ENCODE peak calls at places on chromosomes 3 and 15, in eight cellular contexts. One of them, this sample, is unnamed.

GRCh38 chr3:64916937-64917336 is 229.1 kb upstream of the ADAMTS9 start:
- DNase-seq in H9: peak
- DNase-seq in uterus: no peak
- DNase-seq in psoas muscle: no peak
- DNase-seq in epithelial cell of esophagus: no peak
- DNase-seq in GM12864: no peak
- DNase-seq in activated B cell treated with CpG ODN at 0.5 μM for 24 hours: no peak
- DNase-seq in right lobe of liver: no peak
- DNase-seq in this sample: no peak

GRCh38 chr3:140636452-140637138 is 41.3 kb upstream of the TRIM42 start:
- DNase-seq in psoas muscle: no peak
- DNase-seq in epithelial cell of esophagus: peak
- DNase-seq in activated B cell treated with CpG ODN at 0.5 μM for 24 hours: no peak
- DNase-seq in GM12864: no peak
- DNase-seq in H9: no peak
- DNase-seq in right lobe of liver: no peak
- DNase-seq in uterus: no peak
- DNase-seq in this sample: no peak

GRCh38 chr3:40899286-40899712 is 300.0 kb upstream of the CTNNB1 start:
- DNase-seq in activated B cell treated with CpG ODN at 0.5 μM for 24 hours: no peak
- DNase-seq in uterus: no peak
- DNase-seq in GM12864: no peak
- DNase-seq in epithelial cell of esophagus: peak
- DNase-seq in H9: no peak
- DNase-seq in right lobe of liver: no peak
- DNase-seq in psoas muscle: no peak
- DNase-seq in this sample: no peak

GRCh38 chr3:10292505-10293419 is at the start of gene GHRL:
- DNase-seq in psoas muscle: no peak
- DNase-seq in epithelial cell of esophagus: no peak
- DNase-seq in activated B cell treated with CpG ODN at 0.5 μM for 24 hours: peak
- DNase-seq in uterus: no peak
- DNase-seq in H9: no peak
- DNase-seq in GM12864: no peak
- DNase-seq in right lobe of liver: no peak
- DNase-seq in this sample: peak

GRCh38 chr15:92328207-92328606 is 65.5 kb upstream of the ST8SIA2 start:
- DNase-seq in H9: no peak
- DNase-seq in epithelial cell of esophagus: no peak
- DNase-seq in GM12864: no peak
- DNase-seq in psoas muscle: no peak
- DNase-seq in activated B cell treated with CpG ODN at 0.5 μM for 24 hours: no peak
- DNase-seq in uterus: no peak
- DNase-seq in right lobe of liver: no peak
- DNase-seq in this sample: no peak

GRCh38 chr3:186772886-186773417 is 10.4 kb upstream of the EIF4A2 start:
- DNase-seq in GM12864: peak
- DNase-seq in activated B cell treated with CpG ODN at 0.5 μM for 24 hours: peak
- DNase-seq in psoas muscle: peak
- DNase-seq in H9: peak
- DNase-seq in epithelial cell of esophagus: peak
- DNase-seq in uterus: peak
- DNase-seq in right lobe of liver: peak
- DNase-seq in this sample: peak

GRCh38 chr3:197363553-197364409 is 65.4 kb upstream of the DLG1 start:
- DNase-seq in right lobe of liver: no peak
- DNase-seq in H9: no peak
- DNase-seq in activated B cell treated with CpG ODN at 0.5 μM for 24 hours: no peak
- DNase-seq in psoas muscle: no peak
- DNase-seq in epithelial cell of esophagus: no peak
- DNase-seq in GM12864: no peak
- DNase-seq in uterus: no peak
- DNase-seq in this sample: no peak

GRCh38 chr3:30292192-30292893 is 314.1 kb upstream of the TGFBR2 start:
- DNase-seq in psoas muscle: no peak
- DNase-seq in uterus: no peak
- DNase-seq in GM12864: no peak
- DNase-seq in epithelial cell of esophagus: peak
- DNase-seq in activated B cell treated with CpG ODN at 0.5 μM for 24 hours: no peak
- DNase-seq in right lobe of liver: no peak
- DNase-seq in H9: no peak
- DNase-seq in this sample: no peak

GRCh38 chr3:108518895-108519294 is 8.5 kb upstream of the MYH15 start:
- DNase-seq in psoas muscle: no peak
- DNase-seq in H9: no peak
- DNase-seq in epithelial cell of esophagus: peak
- DNase-seq in GM12864: no peak
- DNase-seq in activated B cell treated with CpG ODN at 0.5 μM for 24 hours: no peak
- DNase-seq in uterus: no peak
- DNase-seq in right lobe of liver: no peak
- DNase-seq in this sample: no peak

GRCh38 chr3:88462241-88462640 is 312.5 kb downstream of the C3orf38 start:
- DNase-seq in epithelial cell of esophagus: no peak
- DNase-seq in psoas muscle: no peak
- DNase-seq in activated B cell treated with CpG ODN at 0.5 μM for 24 hours: no peak
- DNase-seq in GM12864: no peak
- DNase-seq in H9: no peak
- DNase-seq in uterus: no peak
- DNase-seq in right lobe of liver: no peak
- DNase-seq in this sample: no peak

GRCh38 chr3:181622365-181622764 is 89.4 kb upstream of the SOX2 start:
- DNase-seq in H9: no peak
- DNase-seq in epithelial cell of esophagus: peak
- DNase-seq in uterus: no peak
- DNase-seq in GM12864: no peak
- DNase-seq in activated B cell treated with CpG ODN at 0.5 μM for 24 hours: no peak
- DNase-seq in right lobe of liver: no peak
- DNase-seq in psoas muscle: no peak
- DNase-seq in this sample: no peak

GRCh38 chr3:39990532-39990931 is 181.1 kb downstream of the MYRIP start:
- DNase-seq in epithelial cell of esophagus: peak
- DNase-seq in right lobe of liver: no peak
- DNase-seq in activated B cell treated with CpG ODN at 0.5 μM for 24 hours: no peak
- DNase-seq in uterus: no peak
- DNase-seq in GM12864: peak
- DNase-seq in psoas muscle: no peak
- DNase-seq in H9: peak
- DNase-seq in this sample: peak

GRCh38 chr3:4067893-4068292 is 235.3 kb upstream of the SETMAR start:
- DNase-seq in H9: no peak
- DNase-seq in uterus: no peak
- DNase-seq in epithelial cell of esophagus: no peak
- DNase-seq in GM12864: no peak
- DNase-seq in activated B cell treated with CpG ODN at 0.5 μM for 24 hours: no peak
- DNase-seq in right lobe of liver: no peak
- DNase-seq in psoas muscle: no peak
- DNase-seq in this sample: no peak

GRCh38 chr3:195076981-195077610 is 193.9 kb downstream of the XXYLT1 start:
- DNase-seq in GM12864: no peak
- DNase-seq in activated B cell treated with CpG ODN at 0.5 μM for 24 hours: no peak
- DNase-seq in psoas muscle: peak
- DNase-seq in right lobe of liver: peak
- DNase-seq in uterus: no peak
- DNase-seq in epithelial cell of esophagus: no peak
- DNase-seq in H9: no peak
- DNase-seq in this sample: no peak

GRCh38 chr3:124094496-124094895 is 102.6 kb upstream of the ROPN1 start:
- DNase-seq in GM12864: no peak
- DNase-seq in epithelial cell of esophagus: no peak
- DNase-seq in right lobe of liver: no peak
- DNase-seq in H9: no peak
- DNase-seq in uterus: peak
- DNase-seq in psoas muscle: no peak
- DNase-seq in activated B cell treated with CpG ODN at 0.5 μM for 24 hours: no peak
- DNase-seq in this sample: no peak

GRCh38 chr15:65982941-65983340 is 113.7 kb downstream of the RAB11A start:
- DNase-seq in right lobe of liver: no peak
- DNase-seq in H9: no peak
- DNase-seq in activated B cell treated with CpG ODN at 0.5 μM for 24 hours: no peak
- DNase-seq in GM12864: no peak
- DNase-seq in epithelial cell of esophagus: no peak
- DNase-seq in uterus: no peak
- DNase-seq in psoas muscle: no peak
- DNase-seq in this sample: no peak

GRCh38 chr15:65980824-65981456 is 111.6 kb downstream of the RAB11A start:
- DNase-seq in activated B cell treated with CpG ODN at 0.5 μM for 24 hours: no peak
- DNase-seq in H9: peak
- DNase-seq in uterus: peak
- DNase-seq in psoas muscle: peak
- DNase-seq in epithelial cell of esophagus: peak
- DNase-seq in right lobe of liver: peak
- DNase-seq in GM12864: no peak
- DNase-seq in this sample: peak

GRCh38 chr15:65979316-65979715 is 110.0 kb downstream of the RAB11A start:
- DNase-seq in GM12864: no peak
- DNase-seq in H9: no peak
- DNase-seq in right lobe of liver: no peak
- DNase-seq in activated B cell treated with CpG ODN at 0.5 μM for 24 hours: no peak
- DNase-seq in epithelial cell of esophagus: peak
- DNase-seq in psoas muscle: no peak
- DNase-seq in uterus: no peak
- DNase-seq in this sample: peak

GRCh38 chr15:65979837-65980236 is 110.5 kb downstream of the RAB11A start:
- DNase-seq in right lobe of liver: no peak
- DNase-seq in activated B cell treated with CpG ODN at 0.5 μM for 24 hours: no peak
- DNase-seq in H9: no peak
- DNase-seq in epithelial cell of esophagus: no peak
- DNase-seq in uterus: no peak
- DNase-seq in GM12864: no peak
- DNase-seq in psoas muscle: no peak
- DNase-seq in this sample: no peak

DNA sequence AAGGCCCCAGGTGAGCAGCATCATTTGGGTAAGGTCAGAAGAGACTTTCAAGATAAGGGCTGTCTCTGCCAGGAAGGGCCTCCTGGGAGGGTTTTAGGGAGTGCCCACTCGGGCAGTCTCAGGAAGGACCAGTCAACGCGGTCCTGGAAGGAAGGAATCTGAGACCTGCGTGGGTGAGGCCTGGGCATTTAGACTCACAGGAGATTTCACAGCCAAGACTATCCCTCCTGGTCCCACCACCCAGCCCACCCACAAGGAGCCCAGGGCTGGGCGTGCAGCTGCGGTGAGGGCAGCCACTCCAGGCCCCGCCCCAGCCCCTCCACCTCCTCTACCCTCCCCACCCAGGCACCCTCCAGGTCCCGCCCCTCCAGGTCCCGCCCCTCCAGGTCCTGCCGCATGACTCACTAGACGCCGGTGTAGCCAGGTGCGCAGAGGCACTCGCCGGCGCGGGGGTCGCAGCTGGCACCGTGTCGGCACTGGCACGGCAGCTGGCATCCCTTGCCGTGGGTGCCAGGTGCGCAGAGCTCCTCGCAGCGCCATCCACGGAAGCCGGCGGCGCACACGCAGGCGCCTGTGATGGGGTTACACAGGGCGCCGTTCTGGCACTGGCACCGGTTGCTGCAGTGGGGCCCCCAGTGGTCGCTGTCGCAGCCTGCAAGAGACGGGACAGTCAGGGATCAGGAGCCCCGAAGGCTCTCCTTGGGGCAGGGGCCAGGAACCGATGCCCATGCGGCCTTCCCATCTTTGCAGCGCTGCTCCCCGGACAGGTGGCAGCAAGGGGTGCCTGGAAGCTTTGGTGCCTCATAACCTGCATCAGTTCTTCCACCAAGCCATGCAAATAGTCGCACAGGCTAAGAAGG is 112.8 kb downstream of the RAB11A start:
- DNase-seq in right lobe of liver: no peak
- DNase-seq in H9: peak
- DNase-seq in GM12864: no peak
- DNase-seq in psoas muscle: no peak
- DNase-seq in epithelial cell of esophagus: peak
- DNase-seq in activated B cell treated with CpG ODN at 0.5 μM for 24 hours: peak
- DNase-seq in uterus: no peak
- DNase-seq in this sample: peak
- TF ChIP-seq CTCF in right lobe of liver: no peak
- TF ChIP-seq CTCF in H9: peak
- TF ChIP-seq CTCF in GM12864: peak
- TF ChIP-seq CTCF in psoas muscle: no peak
- TF ChIP-seq CTCF in epithelial cell of esophagus: no peak
- TF ChIP-seq CTCF in activated B cell treated with CpG ODN at 0.5 μM for 24 hours: no peak
- TF ChIP-seq CTCF in uterus: no peak
- TF ChIP-seq CTCF in this sample: peak

DNA sequence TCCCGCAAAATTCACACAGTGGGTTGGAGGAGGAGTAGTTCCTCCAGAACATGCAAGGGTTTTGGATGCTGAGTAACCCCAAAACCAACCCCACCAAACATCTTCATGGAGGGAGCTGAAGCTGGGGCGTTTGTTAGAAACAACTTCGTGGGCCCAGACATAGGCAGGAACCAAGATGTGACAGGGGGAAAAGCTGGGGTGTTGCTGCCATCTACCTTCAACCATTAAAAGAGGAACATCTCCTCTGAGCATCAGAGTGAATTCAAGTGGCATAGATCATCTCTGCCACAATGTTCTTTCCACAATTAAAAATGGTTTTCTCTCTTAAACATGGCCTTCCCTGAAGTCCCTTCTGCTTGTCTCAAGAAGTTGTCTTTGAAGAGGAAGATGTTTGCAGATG is 20.5 kb downstream of the SIDT1 start:
- DNase-seq in uterus: no peak
- DNase-seq in epithelial cell of esophagus: no peak
- DNase-seq in right lobe of liver: no peak
- DNase-seq in psoas muscle: no peak
- DNase-seq in GM12864: no peak
- DNase-seq in activated B cell treated with CpG ODN at 0.5 μM for 24 hours: no peak
- DNase-seq in H9: no peak
- DNase-seq in this sample: peak
- TF ChIP-seq CTCF in uterus: no peak
- TF ChIP-seq CTCF in epithelial cell of esophagus: no peak
- TF ChIP-seq CTCF in right lobe of liver: peak
- TF ChIP-seq CTCF in psoas muscle: no peak
- TF ChIP-seq CTCF in GM12864: peak
- TF ChIP-seq CTCF in activated B cell treated with CpG ODN at 0.5 μM for 24 hours: no peak
- TF ChIP-seq CTCF in H9: peak
- TF ChIP-seq CTCF in this sample: no peak

GRCh38 chr15:52103217-52104207 is 9.1 kb downstream of the BCL2L10 start:
- DNase-seq in psoas muscle: no peak
- DNase-seq in uterus: peak
- DNase-seq in GM12864: peak
- DNase-seq in H9: no peak
- DNase-seq in activated B cell treated with CpG ODN at 0.5 μM for 24 hours: no peak
- DNase-seq in epithelial cell of esophagus: peak
- DNase-seq in right lobe of liver: peak
- DNase-seq in this sample: peak
- TF ChIP-seq CTCF in psoas muscle: no peak
- TF ChIP-seq CTCF in uterus: no peak
- TF ChIP-seq CTCF in GM12864: no peak
- TF ChIP-seq CTCF in H9: no peak
- TF ChIP-seq CTCF in activated B cell treated with CpG ODN at 0.5 μM for 24 hours: no peak
- TF ChIP-seq CTCF in epithelial cell of esophagus: no peak
- TF ChIP-seq CTCF in right lobe of liver: no peak
- TF ChIP-seq CTCF in this sample: no peak

DNA sequence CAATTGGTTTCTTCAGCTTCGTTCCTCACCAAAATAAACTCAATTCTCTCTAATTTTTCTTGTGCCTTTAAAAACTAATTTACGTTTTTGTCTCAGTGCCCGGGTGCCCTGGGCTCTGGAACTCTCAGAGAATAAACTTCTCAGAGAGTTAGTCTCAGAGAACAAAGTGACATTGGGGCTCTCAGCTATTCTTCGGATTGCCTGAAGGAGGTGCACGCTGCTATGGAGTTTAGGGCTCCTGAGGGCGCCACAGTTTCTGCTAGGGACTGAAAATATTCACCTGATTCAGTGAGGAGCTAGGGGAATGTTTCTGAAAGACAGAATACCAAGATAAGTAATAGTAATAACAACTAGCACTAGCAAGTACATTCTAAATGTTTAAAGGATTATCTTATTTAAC is 22.7 kb downstream of the ZIC4 start:
- DNase-seq in activated B cell treated with CpG ODN at 0.5 μM for 24 hours: no peak
- DNase-seq in GM12864: no peak
- DNase-seq in epithelial cell of esophagus: no peak
- DNase-seq in psoas muscle: no peak
- DNase-seq in right lobe of liver: no peak
- DNase-seq in uterus: no peak
- DNase-seq in H9: peak
- DNase-seq in this sample: no peak
- TF ChIP-seq CTCF in activated B cell treated with CpG ODN at 0.5 μM for 24 hours: no peak
- TF ChIP-seq CTCF in GM12864: peak
- TF ChIP-seq CTCF in epithelial cell of esophagus: no peak
- TF ChIP-seq CTCF in psoas muscle: peak
- TF ChIP-seq CTCF in right lobe of liver: peak
- TF ChIP-seq CTCF in uterus: no peak
- TF ChIP-seq CTCF in H9: peak
- TF ChIP-seq CTCF in this sample: no peak